ENCODE peak calls at places on chromosome 17, in four cellular contexts. One of them, this sample, is unnamed.

GRCh38 chr17:27569257-27569722 is 61.7 kb upstream of the LGALS9 start:
- DNase-seq in IMR-90: peak
- DNase-seq in body of pancreas: peak
- DNase-seq in A549: peak
- DNase-seq in this sample: no peak

GRCh38 chr17:247767-248166 is 66.3 kb upstream of the DOC2B start:
- DNase-seq in IMR-90: no peak
- DNase-seq in body of pancreas: peak
- DNase-seq in A549: no peak
- DNase-seq in this sample: no peak

GRCh38 chr17:21353326-21354010 is 22.7 kb upstream of the KCNJ12 start:
- DNase-seq in IMR-90: no peak
- DNase-seq in body of pancreas: no peak
- DNase-seq in A549: no peak
- DNase-seq in this sample: no peak

GRCh38 chr17:13671771-13672170 is 70.0 kb upstream of the HS3ST3A1 start:
- DNase-seq in IMR-90: no peak
- DNase-seq in body of pancreas: no peak
- DNase-seq in A549: no peak
- DNase-seq in this sample: peak

GRCh38 chr17:43546317-43547188 is at the start of gene ETV4:
- DNase-seq in IMR-90: peak
- DNase-seq in body of pancreas: peak
- DNase-seq in A549: peak
- DNase-seq in this sample: peak

GRCh38 chr17:45115871-45116270 is 16.4 kb downstream of the PLCD3 start:
- DNase-seq in IMR-90: peak
- DNase-seq in body of pancreas: no peak
- DNase-seq in A549: no peak
- DNase-seq in this sample: no peak

GRCh38 chr17:62760888-62761267 is 47.2 kb downstream of the MARCHF10 start:
- DNase-seq in IMR-90: no peak
- DNase-seq in body of pancreas: no peak
- DNase-seq in A549: no peak
- DNase-seq in this sample: no peak

GRCh38 chr17:78032166-78032565 is 73.7 kb downstream of the TNRC6C start:
- DNase-seq in IMR-90: peak
- DNase-seq in body of pancreas: no peak
- DNase-seq in A549: no peak
- DNase-seq in this sample: no peak

GRCh38 chr17:73139296-73139695 is 25.5 kb upstream of the SSTR2 start:
- DNase-seq in IMR-90: no peak
- DNase-seq in body of pancreas: no peak
- DNase-seq in A549: no peak
- DNase-seq in this sample: no peak

GRCh38 chr17:76968707-76969597 is 100.7 kb downstream of the MGAT5B start:
- DNase-seq in IMR-90: no peak
- DNase-seq in body of pancreas: peak
- DNase-seq in A549: no peak
- DNase-seq in this sample: no peak

GRCh38 chr17:10357768-10358167 is 15.0 kb downstream of the MYH13 start:
- DNase-seq in IMR-90: no peak
- DNase-seq in body of pancreas: no peak
- DNase-seq in A549: peak
- DNase-seq in this sample: no peak

GRCh38 chr17:71329310-71330098 is 791.3 kb upstream of the SOX9 start:
- DNase-seq in IMR-90: no peak
- DNase-seq in body of pancreas: no peak
- DNase-seq in A549: no peak
- DNase-seq in this sample: no peak

GRCh38 chr17:48641541-48642058 is 15.4 kb upstream of the HOXB9 start:
- DNase-seq in IMR-90: no peak
- DNase-seq in body of pancreas: no peak
- DNase-seq in A549: no peak
- DNase-seq in this sample: no peak

GRCh38 chr17:42920922-42921321 is 20.3 kb downstream of the G6PC1 start:
- DNase-seq in IMR-90: no peak
- DNase-seq in body of pancreas: peak
- DNase-seq in A549: no peak
- DNase-seq in this sample: no peak

GRCh38 chr17:34637548-34638525 is 58.5 kb downstream of the TMEM132E start:
- DNase-seq in IMR-90: peak
- DNase-seq in body of pancreas: peak
- DNase-seq in A549: peak
- DNase-seq in this sample: peak

GRCh38 chr17:28725166-28725659 is 820 bp downstream of the TLCD1 start:
- DNase-seq in IMR-90: peak
- DNase-seq in body of pancreas: no peak
- DNase-seq in A549: peak
- DNase-seq in this sample: no peak

GRCh38 chr17:52244689-52245088 is 86.2 kb upstream of the CA10 start:
- DNase-seq in IMR-90: no peak
- DNase-seq in body of pancreas: no peak
- DNase-seq in A549: no peak
- DNase-seq in this sample: no peak

GRCh38 chr17:48307814-48308411 is 122.1 kb downstream of the SKAP1 start:
- DNase-seq in IMR-90: peak
- DNase-seq in body of pancreas: peak
- DNase-seq in A549: peak
- DNase-seq in this sample: peak

GRCh38 chr17:64259922-64260321 is 3.1 kb downstream of the TEX2 start:
- DNase-seq in IMR-90: peak
- DNase-seq in body of pancreas: peak
- DNase-seq in A549: no peak
- DNase-seq in this sample: peak

GRCh38 chr17:43831633-43832032 is 1.3 kb downstream of the MPP3 start:
- DNase-seq in IMR-90: no peak
- DNase-seq in body of pancreas: peak
- DNase-seq in A549: no peak
- DNase-seq in this sample: no peak

GRCh38 chr17:73798111-73798748 is 154.0 kb upstream of the SDK2 start:
- DNase-seq in IMR-90: peak
- DNase-seq in body of pancreas: peak
- DNase-seq in A549: peak
- DNase-seq in this sample: peak

GRCh38 chr17:58332720-58333395 is 4.3 kb upstream of the TSPOAP1 start:
- DNase-seq in IMR-90: no peak
- DNase-seq in body of pancreas: no peak
- DNase-seq in A549: no peak
- DNase-seq in this sample: no peak

GRCh38 chr17:35432176-35433074 is at the start of gene SLFN12:
- DNase-seq in IMR-90: peak
- DNase-seq in body of pancreas: peak
- DNase-seq in A549: no peak
- DNase-seq in this sample: peak

GRCh38 chr17:71987634-71988033 is 133.2 kb upstream of the SOX9 start:
- DNase-seq in IMR-90: peak
- DNase-seq in body of pancreas: no peak
- DNase-seq in A549: no peak
- DNase-seq in this sample: no peak

GRCh38 chr17:1639549-1639948 is 6.0 kb downstream of the SCARF1 start:
- DNase-seq in IMR-90: no peak
- DNase-seq in body of pancreas: peak
- DNase-seq in A549: peak
- DNase-seq in this sample: no peak

GRCh38 chr17:67576471-67576870 is 141.3 kb upstream of the NOL11 start:
- DNase-seq in IMR-90: no peak
- DNase-seq in body of pancreas: no peak
- DNase-seq in A549: no peak
- DNase-seq in this sample: no peak

GRCh38 chr17:67573987-67574657 is 143.6 kb upstream of the NOL11 start:
- DNase-seq in IMR-90: no peak
- DNase-seq in body of pancreas: no peak
- DNase-seq in A549: no peak
- DNase-seq in this sample: no peak

GRCh38 chr17:67575325-67575724 is 142.4 kb upstream of the NOL11 start:
- DNase-seq in IMR-90: no peak
- DNase-seq in body of pancreas: peak
- DNase-seq in A549: no peak
- DNase-seq in this sample: no peak

GRCh38 chr17:67577429-67577828 is 140.3 kb upstream of the NOL11 start:
- DNase-seq in IMR-90: no peak
- DNase-seq in body of pancreas: no peak
- DNase-seq in A549: no peak
- DNase-seq in this sample: no peak

GRCh38 chr17:67574658-67575293 is 143.0 kb upstream of the NOL11 start:
- DNase-seq in IMR-90: no peak
- DNase-seq in body of pancreas: no peak
- DNase-seq in A549: no peak
- DNase-seq in this sample: no peak
- TF ChIP-seq POLR2A in IMR-90: no peak
- TF ChIP-seq POLR2A in body of pancreas: no peak
- TF ChIP-seq POLR2A in A549: no peak
- TF ChIP-seq POLR2A in this sample: no peak

DNA sequence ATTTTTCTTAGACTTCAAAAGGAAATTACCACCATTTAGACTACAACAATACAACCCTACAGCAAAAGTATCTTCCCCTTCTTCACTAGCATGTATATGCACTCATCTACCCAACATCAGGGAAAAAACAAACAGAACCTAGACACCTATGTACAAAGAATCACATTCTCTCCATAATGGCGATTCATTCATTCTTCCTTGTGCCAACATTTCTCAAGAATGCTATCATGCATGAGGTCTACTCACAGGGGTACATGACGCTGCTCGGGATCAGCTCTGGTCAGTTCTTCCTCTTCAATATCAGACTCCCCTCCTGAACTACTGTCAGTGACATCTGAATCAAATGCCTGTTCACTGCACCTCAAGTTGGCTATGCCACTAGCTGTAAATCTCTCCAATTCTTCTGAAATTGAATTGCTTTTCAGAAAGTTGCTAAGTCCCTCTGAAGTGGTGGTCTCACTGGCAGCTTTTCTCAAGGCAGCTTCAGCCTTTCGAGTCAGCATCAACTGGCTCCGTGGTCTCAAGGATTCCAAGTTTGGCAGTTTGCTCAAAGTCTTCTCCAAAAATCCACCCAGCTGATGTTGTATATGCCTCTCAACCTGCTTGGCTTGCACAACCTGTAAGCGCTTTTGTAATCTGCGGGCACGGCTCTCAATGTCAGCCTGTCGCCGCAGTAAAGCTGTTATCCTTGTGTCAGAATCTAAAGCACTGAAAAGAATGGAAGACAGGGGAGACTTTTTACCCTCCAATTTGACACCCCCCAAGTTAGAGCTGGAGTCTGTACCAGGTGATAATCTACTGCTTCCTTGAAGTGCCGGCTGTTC is 22.4 kb downstream of the KANSL1 start:
- DNase-seq in IMR-90: no peak
- DNase-seq in body of pancreas: no peak
- DNase-seq in A549: no peak
- DNase-seq in this sample: no peak
- TF ChIP-seq POLR2A in IMR-90: no peak
- TF ChIP-seq POLR2A in body of pancreas: no peak
- TF ChIP-seq POLR2A in A549: no peak
- TF ChIP-seq POLR2A in this sample: no peak

GRCh38 chr17:30600062-30600829 is 123.0 kb downstream of the GOSR1 start:
- DNase-seq in IMR-90: peak
- DNase-seq in body of pancreas: peak
- DNase-seq in A549: peak
- DNase-seq in this sample: peak
- TF ChIP-seq POLR2A in IMR-90: peak
- TF ChIP-seq POLR2A in body of pancreas: peak
- TF ChIP-seq POLR2A in A549: peak
- TF ChIP-seq POLR2A in this sample: peak

DNA sequence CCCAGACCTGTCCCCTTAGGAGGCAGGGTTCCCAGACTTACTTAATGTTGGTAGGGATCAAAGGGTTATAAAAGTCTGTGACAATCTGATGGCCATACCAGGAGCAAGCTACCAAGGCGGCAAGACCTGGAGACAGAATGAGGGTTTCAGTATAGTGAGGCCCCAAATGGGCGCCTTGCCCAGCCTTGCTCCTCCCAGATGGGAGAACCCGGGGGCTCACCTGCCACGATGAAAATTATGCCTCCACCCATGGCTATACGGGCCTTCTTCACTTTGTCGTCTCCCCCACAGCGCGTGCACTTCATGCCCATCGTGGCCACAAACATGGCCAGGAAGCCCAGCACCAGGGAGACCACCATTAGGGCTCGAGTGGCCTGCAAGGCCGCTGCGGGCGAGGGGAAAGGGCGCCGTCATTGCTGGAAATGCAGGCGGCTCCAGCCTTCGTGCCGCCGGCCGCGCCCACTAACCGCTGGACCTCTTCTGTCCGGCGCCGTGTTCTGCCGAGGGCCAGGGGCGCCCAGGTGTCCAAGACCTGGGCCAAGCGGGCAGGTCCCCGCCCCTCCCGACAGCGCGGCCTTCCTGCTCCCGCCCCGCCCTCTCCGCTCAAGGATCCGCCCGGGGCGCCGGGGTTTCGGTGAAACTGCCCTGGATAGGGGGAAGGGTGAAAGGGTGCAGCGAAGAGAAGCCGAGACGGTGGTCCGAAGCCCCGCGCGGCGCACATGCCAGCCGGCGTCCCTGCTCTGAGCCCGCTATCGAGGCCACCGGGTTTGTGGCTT is 1.5 kb downstream of the CLDN7 start:
- DNase-seq in IMR-90: no peak
- DNase-seq in body of pancreas: peak
- DNase-seq in A549: no peak
- DNase-seq in this sample: no peak
- TF ChIP-seq POLR2A in IMR-90: no peak
- TF ChIP-seq POLR2A in body of pancreas: peak
- TF ChIP-seq POLR2A in A549: no peak
- TF ChIP-seq POLR2A in this sample: no peak

GRCh38 chr17:40121886-40122465 is at the start of gene MSL1:
- DNase-seq in IMR-90: peak
- DNase-seq in body of pancreas: peak
- DNase-seq in A549: peak
- DNase-seq in this sample: peak
- TF ChIP-seq POLR2A in IMR-90: no peak
- TF ChIP-seq POLR2A in body of pancreas: peak
- TF ChIP-seq POLR2A in A549: peak
- TF ChIP-seq POLR2A in this sample: peak

DNA sequence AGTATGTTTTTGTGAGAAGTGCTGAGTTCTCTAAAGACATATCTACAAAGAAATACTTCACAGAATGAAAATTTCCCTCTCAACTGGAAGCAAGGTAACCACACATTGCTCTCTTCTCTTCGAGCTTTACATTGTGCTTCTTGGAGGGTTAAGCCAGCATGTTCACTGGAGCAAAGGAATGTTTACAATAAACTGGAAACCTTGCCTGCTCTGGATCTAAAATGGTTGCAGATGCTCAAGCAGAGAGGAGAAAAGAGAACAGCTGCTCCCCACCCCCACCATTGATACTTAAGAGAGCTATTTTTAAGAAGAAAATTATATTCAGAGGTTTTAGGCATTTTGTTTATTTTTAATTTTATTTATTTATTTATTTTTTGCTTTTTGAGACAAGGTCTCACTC is 213.1 kb downstream of the CEP112 start:
- DNase-seq in IMR-90: peak
- DNase-seq in body of pancreas: no peak
- DNase-seq in A549: no peak
- DNase-seq in this sample: no peak
- TF ChIP-seq POLR2A in IMR-90: no peak
- TF ChIP-seq POLR2A in body of pancreas: no peak
- TF ChIP-seq POLR2A in A549: no peak
- TF ChIP-seq POLR2A in this sample: no peak

This sample was measured in H54.